ENCODE peak calls at places on chromosomes 1 and 21, in five cellular contexts. F, K, G, H and V are unnamed samples.

GRCh38 chr1:221648201-221648600 is 93.7 kb downstream of the DUSP10 start:
- DNase-seq in H (no peak), F (no peak), K (no peak), G (no peak), V (no peak)

GRCh38 chr1:19765623-19766022 is 34.1 kb downstream of the TMCO4 start:
- DNase-seq in H (peak; percentile 88), G (no peak), K (peak; percentile 96), F (no peak), V (no peak)

GRCh38 chr21:29546071-29546470 is 247.3 kb downstream of the BACH1 start:
- DNase-seq in G (no peak), H (no peak), K (no peak), F (no peak), V (no peak)

GRCh38 chr1:108512239-108513071 is 47.4 kb upstream of the EEIG2 start:
- DNase-seq in K (peak; percentile 70), F (no peak), H (peak; percentile 50), G (no peak), V (peak; percentile 12)

GRCh38 chr1:23169727-23170335 is 1.2 kb upstream of the LUZP1 start:
- DNase-seq in K (peak; percentile 40), G (peak; percentile 45), F (no peak), H (peak; percentile 93), V (no peak)

GRCh38 chr1:9338354-9339250 is 45.9 kb downstream of the SPSB1 start:
- DNase-seq in F (no peak), K (peak; percentile 20), H (no peak), G (no peak), V (no peak)

GRCh38 chr1:225762444-225762843 is 15.2 kb upstream of the SRP9 start:
- DNase-seq in K (no peak), H (peak; percentile 76), F (no peak), G (no peak), V (no peak)

GRCh38 chr21:33042812-33043211 is 17.1 kb downstream of the OLIG2 start:
- DNase-seq in K (no peak), F (no peak), G (no peak), H (peak; percentile 80), V (no peak)

GRCh38 chr1:115557715-115558114 is 84.1 kb upstream of the VANGL1 start:
- DNase-seq in F (no peak), K (no peak), G (no peak), H (no peak), V (no peak)

GRCh38 chr1:53992085-53992874 is 25.7 kb downstream of the LDLRAD1 start:
- DNase-seq in F (no peak), G (peak; percentile 64), K (peak; percentile 36), H (peak; percentile 34), V (no peak)

GRCh38 chr1:64161347-64162080 is 41.9 kb upstream of the UBE2U start:
- DNase-seq in K (no peak), F (no peak), H (peak; percentile 62), G (no peak), V (no peak)

GRCh38 chr1:19654886-19655717 is 9.6 kb upstream of the HTR6 start:
- DNase-seq in K (no peak), F (no peak), H (no peak), G (no peak), V (no peak)

GRCh38 chr1:230913496-230913895 is 45.2 kb upstream of the C1orf198 start:
- DNase-seq in F (no peak), G (no peak), H (no peak), K (no peak), V (no peak)

GRCh38 chr1:31166462-31166861 is 73.2 kb downstream of the NKAIN1 start:
- DNase-seq in G (peak; percentile 46), H (no peak), K (no peak), F (no peak), V (no peak)

GRCh38 chr21:35674895-35675470 is 385.3 kb downstream of the SETD4 start:
- DNase-seq in H (no peak), G (no peak), K (no peak), F (no peak), V (no peak)

GRCh38 chr1:9127395-9128160 is 1.3 kb downstream of the GPR157 start:
- DNase-seq in G (no peak), F (no peak), H (no peak), K (peak; percentile 30), V (no peak)

GRCh38 chr1:171115280-171115897 is 24.7 kb downstream of the FMO3 start:
- DNase-seq in H (no peak), F (no peak), K (no peak), G (no peak), V (no peak)

GRCh38 chr1:196535727-196536126 is 72.5 kb downstream of the KCNT2 start:
- DNase-seq in G (peak; percentile 34), K (no peak), F (no peak), H (peak; percentile 36), V (peak; percentile 48)

GRCh38 chr1:180193371-180194047 is 36.6 kb upstream of the LHX4 start:
- DNase-seq in G (no peak), K (peak; percentile 65), F (no peak), H (no peak), V (no peak)
- H2BK12ac ChIP-seq in G (no peak overlapping the region), K (no peak overlapping the region), F (no peak overlapping the region), H (no peak overlapping the region), V (no peak overlapping the region)

DNA sequence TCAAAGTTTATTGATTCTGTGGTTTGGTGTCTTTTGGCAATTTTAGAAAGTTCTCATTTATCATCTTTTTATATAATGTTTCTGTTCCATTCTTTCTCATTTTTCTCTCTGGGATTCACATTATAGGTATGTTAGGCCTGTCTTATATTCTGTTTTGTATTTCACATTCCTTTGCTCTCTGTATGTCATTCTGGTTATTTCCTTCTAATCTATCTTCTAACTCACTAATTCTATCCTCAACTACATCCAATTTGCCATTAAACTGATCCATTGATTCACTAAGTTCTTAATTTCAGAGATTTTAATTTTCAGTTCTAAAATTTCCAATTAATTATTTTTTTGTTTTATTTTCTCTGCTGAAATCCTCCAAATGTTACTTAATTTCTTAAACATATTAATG is 234.8 kb downstream of the FOXD2 start:
- DNase-seq in F (no peak), H (no peak), G (no peak), K (no peak), V (no peak)
- H2BK12ac ChIP-seq in F (no peak overlapping the region), H (no peak overlapping the region), G (no peak overlapping the region), K (no peak overlapping the region), V (no peak overlapping the region)

GRCh38 chr1:21847223-21848205 is 35.4 kb downstream of the LDLRAD2 start:
- DNase-seq in F (no peak), H (no peak), K (no peak), G (no peak), V (no peak)
- H2BK12ac ChIP-seq in F (no peak overlapping the region), H (no peak overlapping the region), K (no peak overlapping the region), G (no peak overlapping the region), V (no peak overlapping the region)

GRCh38 chr21:41345934-41346685 is 15.7 kb upstream of the MX2 start:
- DNase-seq in K (peak; percentile 64), F (no peak), G (no peak), H (no peak), V (no peak)

GRCh38 chr21:41348434-41348833 is 13.4 kb upstream of the MX2 start:
- DNase-seq in K (peak; percentile 72), F (no peak), G (no peak), H (no peak), V (no peak)

GRCh38 chr21:41346758-41347157 is 15.1 kb upstream of the MX2 start:
- DNase-seq in H (no peak), K (no peak), G (no peak), F (no peak), V (no peak)

GRCh38 chr21:41350436-41351155 is 11.2 kb upstream of the MX2 start:
- DNase-seq in H (no peak), K (no peak), F (no peak), G (no peak), V (no peak)

DNA sequence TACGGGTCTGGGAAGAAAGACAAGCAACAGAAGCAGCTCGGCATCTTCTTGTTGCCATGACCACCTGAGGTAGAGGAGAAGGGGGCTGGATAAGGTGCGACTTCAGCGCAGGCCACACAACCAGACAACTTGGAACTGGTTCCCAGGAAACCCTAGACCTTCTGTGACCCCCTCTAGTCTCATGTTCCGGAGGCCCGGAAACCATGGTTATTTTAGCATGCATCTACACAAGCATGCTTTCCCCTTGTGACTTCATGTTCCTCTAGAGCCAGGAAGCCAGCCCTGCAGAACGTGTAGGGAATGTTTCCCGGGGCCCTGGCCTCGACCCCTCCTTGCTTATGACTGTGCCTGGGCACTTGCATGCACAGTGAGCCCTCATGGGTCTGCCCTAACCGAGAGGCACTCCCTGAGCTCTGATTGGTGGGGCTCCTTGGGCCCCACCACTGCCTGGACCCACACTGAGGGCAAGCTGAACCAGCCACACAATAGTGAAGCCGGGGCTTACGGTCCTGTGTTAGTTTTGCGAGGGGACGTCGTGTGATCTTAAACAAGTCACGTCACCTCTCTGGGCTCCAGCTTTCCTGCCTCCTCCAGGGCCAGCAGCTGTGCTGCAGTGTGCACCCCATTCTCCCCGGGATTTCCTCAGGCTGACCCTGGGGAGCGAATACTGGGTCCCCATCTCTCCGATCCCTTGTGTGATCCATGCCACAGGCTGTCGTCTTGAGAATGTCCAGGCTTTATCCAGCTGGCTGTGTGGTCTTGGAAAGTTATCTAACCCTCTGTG is 12.0 kb upstream of the MX2 start:
- DNase-seq in H (no peak), G (no peak), K (no peak), F (no peak), V (no peak)
- H2BK12ac ChIP-seq in H (no peak overlapping the region), G (no peak overlapping the region), K (no peak overlapping the region), F (no peak overlapping the region), V (no peak overlapping the region)

DNA sequence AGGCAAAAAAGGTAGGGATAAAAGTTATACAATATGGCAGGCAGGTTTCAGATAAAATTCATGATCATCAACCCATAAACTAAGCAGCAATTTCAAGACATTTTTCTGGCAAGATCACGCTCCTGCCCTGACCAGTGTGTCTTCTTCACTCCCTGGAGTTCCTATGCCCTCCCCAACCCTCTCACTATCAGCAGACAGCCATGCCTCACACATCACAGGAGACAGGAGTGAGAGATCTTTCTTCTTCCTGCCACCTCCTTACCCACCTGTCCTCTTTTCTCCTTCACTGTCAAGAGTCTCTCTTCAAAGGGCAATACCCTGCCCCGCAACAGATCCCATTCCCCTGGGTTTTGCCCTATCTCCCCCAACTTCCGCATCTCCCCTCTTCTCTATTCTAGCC is 28.4 kb downstream of the COA6 start:
- DNase-seq in G (no peak), F (no peak), K (no peak), H (no peak), V (no peak)
- H2BK12ac ChIP-seq in G (no peak overlapping the region), F (no peak overlapping the region), K (no peak overlapping the region), H (no peak overlapping the region), V (no peak overlapping the region)